ENCODE peak calls at places on chromosomes 2 and 18, in four cellular contexts. One of them, this sample, is unnamed.

GRCh38 chr2:45649855-45650806 is 1.3 kb upstream of the PRKCE start:
- DNase-seq in neural crest cell: peak
- DNase-seq in HFFc6: peak
- DNase-seq in endothelial cell of umbilical vein: peak
- DNase-seq in this sample: peak

GRCh38 chr2:28277466-28277865 is 115.2 kb upstream of the FOSL2 start:
- DNase-seq in neural crest cell: no peak
- DNase-seq in HFFc6: no peak
- DNase-seq in endothelial cell of umbilical vein: no peak
- DNase-seq in this sample: no peak

GRCh38 chr2:99821572-99822369 is 320.6 kb downstream of the AFF3 start:
- DNase-seq in neural crest cell: no peak
- DNase-seq in HFFc6: peak
- DNase-seq in endothelial cell of umbilical vein: peak
- DNase-seq in this sample: no peak

GRCh38 chr2:133167990-133168389 is 400.3 kb downstream of the NCKAP5 start:
- DNase-seq in neural crest cell: no peak
- DNase-seq in HFFc6: no peak
- DNase-seq in endothelial cell of umbilical vein: no peak
- DNase-seq in this sample: no peak

GRCh38 chr2:210169871-210170441 is 1.3 kb downstream of the KANSL1L start:
- DNase-seq in neural crest cell: no peak
- DNase-seq in HFFc6: peak
- DNase-seq in endothelial cell of umbilical vein: peak
- DNase-seq in this sample: no peak

GRCh38 chr2:197152451-197153228 is 157.9 kb downstream of the ANKRD44 start:
- DNase-seq in neural crest cell: no peak
- DNase-seq in HFFc6: peak
- DNase-seq in endothelial cell of umbilical vein: no peak
- DNase-seq in this sample: no peak

GRCh38 chr2:122927217-122927616 is 1097.9 kb upstream of the CNTNAP5 start:
- DNase-seq in neural crest cell: peak
- DNase-seq in HFFc6: no peak
- DNase-seq in endothelial cell of umbilical vein: no peak
- DNase-seq in this sample: no peak

GRCh38 chr2:165434865-165435500 is 34.5 kb upstream of the CSRNP3 start:
- DNase-seq in neural crest cell: no peak
- DNase-seq in HFFc6: no peak
- DNase-seq in endothelial cell of umbilical vein: no peak
- DNase-seq in this sample: no peak

GRCh38 chr18:37701967-37702366 is 136.4 kb upstream of the CELF4 start:
- DNase-seq in neural crest cell: no peak
- DNase-seq in HFFc6: no peak
- DNase-seq in endothelial cell of umbilical vein: no peak
- DNase-seq in this sample: no peak

GRCh38 chr2:122078451-122078850 is 323.0 kb downstream of the TSN start:
- DNase-seq in neural crest cell: no peak
- DNase-seq in HFFc6: no peak
- DNase-seq in endothelial cell of umbilical vein: no peak
- DNase-seq in this sample: no peak

GRCh38 chr2:12484536-12485115 is 232.1 kb upstream of the TRIB2 start:
- DNase-seq in neural crest cell: no peak
- DNase-seq in HFFc6: peak
- DNase-seq in endothelial cell of umbilical vein: peak
- DNase-seq in this sample: no peak

GRCh38 chr18:62018034-62018760 is 125.4 kb upstream of the RNF152 start:
- DNase-seq in neural crest cell: no peak
- DNase-seq in HFFc6: peak
- DNase-seq in endothelial cell of umbilical vein: no peak
- DNase-seq in this sample: no peak

GRCh38 chr2:85902496-85902895 is 13.7 kb upstream of the ST3GAL5 start:
- DNase-seq in neural crest cell: no peak
- DNase-seq in HFFc6: peak
- DNase-seq in endothelial cell of umbilical vein: no peak
- DNase-seq in this sample: no peak

GRCh38 chr2:180776924-180777323 is 203.5 kb upstream of the UBE2E3 start:
- DNase-seq in neural crest cell: no peak
- DNase-seq in HFFc6: peak
- DNase-seq in endothelial cell of umbilical vein: no peak
- DNase-seq in this sample: no peak

GRCh38 chr2:189548686-189549439 is 31.7 kb downstream of the SLC40A1 start:
- DNase-seq in neural crest cell: no peak
- DNase-seq in HFFc6: no peak
- DNase-seq in endothelial cell of umbilical vein: no peak
- DNase-seq in this sample: no peak

GRCh38 chr2:70730730-70731129 is 37.3 kb downstream of the ADD2 start:
- DNase-seq in neural crest cell: no peak
- DNase-seq in HFFc6: no peak
- DNase-seq in endothelial cell of umbilical vein: no peak
- DNase-seq in this sample: no peak

GRCh38 chr2:31429759-31430438 is 15.4 kb upstream of the XDH start:
- DNase-seq in neural crest cell: no peak
- DNase-seq in HFFc6: peak
- DNase-seq in endothelial cell of umbilical vein: no peak
- DNase-seq in this sample: no peak

GRCh38 chr2:31429040-31429439 is 14.5 kb upstream of the XDH start:
- DNase-seq in neural crest cell: no peak
- DNase-seq in HFFc6: no peak
- DNase-seq in endothelial cell of umbilical vein: no peak
- DNase-seq in this sample: no peak

GRCh38 chr2:31426096-31426495 is 11.6 kb upstream of the XDH start:
- DNase-seq in neural crest cell: no peak
- DNase-seq in HFFc6: no peak
- DNase-seq in endothelial cell of umbilical vein: no peak
- DNase-seq in this sample: no peak

GRCh38 chr2:31430439-31431165 is 16.1 kb upstream of the XDH start:
- DNase-seq in neural crest cell: no peak
- DNase-seq in HFFc6: no peak
- DNase-seq in endothelial cell of umbilical vein: no peak
- DNase-seq in this sample: no peak

DNA sequence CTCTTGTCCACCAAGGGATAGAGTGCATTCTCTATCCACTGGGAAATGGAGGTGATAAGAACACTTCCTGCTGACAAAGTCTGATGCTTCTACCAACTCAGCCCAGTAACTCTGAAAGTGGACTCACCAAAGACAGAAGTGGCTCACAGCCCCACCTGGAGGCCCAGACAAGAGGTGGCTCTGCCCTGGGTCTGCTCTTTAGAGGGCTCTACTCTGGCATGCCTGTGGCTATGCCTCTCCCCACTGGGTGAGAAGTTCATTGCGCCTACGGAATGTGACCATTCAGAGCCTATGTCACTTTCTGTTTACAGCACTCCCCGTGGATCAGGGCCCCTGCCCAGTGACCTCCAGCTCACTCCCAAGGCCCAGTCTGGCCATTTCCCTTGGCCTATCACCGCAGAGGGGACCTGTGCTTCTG is 13.5 kb upstream of the XDH start:
- DNase-seq in neural crest cell: no peak
- DNase-seq in HFFc6: peak
- DNase-seq in endothelial cell of umbilical vein: no peak
- DNase-seq in this sample: no peak
- TF ChIP-seq CTCF in neural crest cell: no peak
- TF ChIP-seq CTCF in HFFc6: peak
- TF ChIP-seq CTCF in endothelial cell of umbilical vein: no peak
- TF ChIP-seq CTCF in this sample: no peak

GRCh38 chr2:79929624-79930023 is 374.9 kb downstream of the LRRTM1 start:
- DNase-seq in neural crest cell: no peak
- DNase-seq in HFFc6: no peak
- DNase-seq in endothelial cell of umbilical vein: no peak
- DNase-seq in this sample: no peak
- TF ChIP-seq CTCF in neural crest cell: no peak
- TF ChIP-seq CTCF in HFFc6: no peak
- TF ChIP-seq CTCF in endothelial cell of umbilical vein: no peak
- TF ChIP-seq CTCF in this sample: no peak

GRCh38 chr2:30234180-30234971 is 3.0 kb downstream of the LBH start:
- DNase-seq in neural crest cell: no peak
- DNase-seq in HFFc6: peak
- DNase-seq in endothelial cell of umbilical vein: peak
- DNase-seq in this sample: no peak

GRCh38 chr2:30231726-30232026 is 342 bp downstream of the LBH start:
- DNase-seq in neural crest cell: no peak
- DNase-seq in HFFc6: no peak
- DNase-seq in endothelial cell of umbilical vein: no peak
- DNase-seq in this sample: no peak

GRCh38 chr2:30232801-30233130 is 1.4 kb downstream of the LBH start:
- DNase-seq in neural crest cell: no peak
- DNase-seq in HFFc6: no peak
- DNase-seq in endothelial cell of umbilical vein: no peak
- DNase-seq in this sample: no peak

GRCh38 chr2:30232027-30232800 is 880 bp downstream of the LBH start:
- DNase-seq in neural crest cell: peak
- DNase-seq in HFFc6: no peak
- DNase-seq in endothelial cell of umbilical vein: no peak
- DNase-seq in this sample: peak

DNA sequence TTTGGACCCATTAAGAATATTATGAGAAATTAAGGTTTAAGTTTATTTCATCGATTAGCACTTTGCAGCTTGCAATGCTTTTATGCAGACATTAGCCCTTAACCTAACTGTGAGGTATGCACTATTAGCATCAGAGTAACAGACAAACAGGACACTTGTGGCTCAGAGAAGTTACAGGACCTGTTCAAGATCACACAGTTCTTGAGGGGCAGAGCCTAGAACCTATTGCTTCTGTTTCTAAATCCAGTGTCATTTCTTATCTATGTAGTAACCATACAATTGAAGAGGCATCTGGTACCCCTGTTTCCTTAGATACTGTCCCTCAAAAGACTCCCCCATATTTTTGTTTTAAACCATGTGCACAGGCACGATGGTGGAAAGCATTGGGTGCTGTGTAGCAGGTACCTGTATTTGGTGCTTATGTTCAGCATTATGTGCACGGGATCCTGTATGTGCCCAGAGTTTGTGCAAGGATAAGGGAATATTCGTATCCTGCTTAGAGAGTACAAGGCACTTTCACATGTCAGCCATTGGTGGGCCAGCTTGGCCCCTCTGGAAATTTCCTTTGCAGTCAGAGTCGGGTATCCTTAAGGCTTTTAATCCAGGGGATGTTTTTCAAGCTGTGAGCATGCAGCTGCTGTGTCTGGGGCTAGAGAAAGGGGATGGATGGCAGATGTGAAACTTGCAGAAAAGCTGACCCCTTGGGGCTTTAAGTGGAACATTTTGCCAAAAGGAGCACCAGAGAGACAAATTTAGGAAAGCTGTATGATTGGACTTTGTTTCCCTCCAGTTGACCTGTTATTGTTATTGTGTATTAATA is 2.0 kb downstream of the LBH start:
- DNase-seq in neural crest cell: no peak
- DNase-seq in HFFc6: no peak
- DNase-seq in endothelial cell of umbilical vein: no peak
- DNase-seq in this sample: no peak
- TF ChIP-seq CTCF in neural crest cell: no peak
- TF ChIP-seq CTCF in HFFc6: peak
- TF ChIP-seq CTCF in endothelial cell of umbilical vein: no peak
- TF ChIP-seq CTCF in this sample: no peak

GRCh38 chr2:68362069-68362468 is 3.0 kb upstream of the PLEK start:
- DNase-seq in neural crest cell: peak
- DNase-seq in HFFc6: peak
- DNase-seq in endothelial cell of umbilical vein: peak
- DNase-seq in this sample: no peak

GRCh38 chr2:68356599-68357239 is 8.4 kb upstream of the PLEK start:
- DNase-seq in neural crest cell: no peak
- DNase-seq in HFFc6: no peak
- DNase-seq in endothelial cell of umbilical vein: no peak
- DNase-seq in this sample: no peak

GRCh38 chr2:68357608-68358337 is 7.3 kb upstream of the PLEK start:
- DNase-seq in neural crest cell: no peak
- DNase-seq in HFFc6: peak
- DNase-seq in endothelial cell of umbilical vein: peak
- DNase-seq in this sample: no peak

GRCh38 chr2:68362749-68363148 is 2.3 kb upstream of the PLEK start:
- DNase-seq in neural crest cell: no peak
- DNase-seq in HFFc6: no peak
- DNase-seq in endothelial cell of umbilical vein: no peak
- DNase-seq in this sample: no peak

DNA sequence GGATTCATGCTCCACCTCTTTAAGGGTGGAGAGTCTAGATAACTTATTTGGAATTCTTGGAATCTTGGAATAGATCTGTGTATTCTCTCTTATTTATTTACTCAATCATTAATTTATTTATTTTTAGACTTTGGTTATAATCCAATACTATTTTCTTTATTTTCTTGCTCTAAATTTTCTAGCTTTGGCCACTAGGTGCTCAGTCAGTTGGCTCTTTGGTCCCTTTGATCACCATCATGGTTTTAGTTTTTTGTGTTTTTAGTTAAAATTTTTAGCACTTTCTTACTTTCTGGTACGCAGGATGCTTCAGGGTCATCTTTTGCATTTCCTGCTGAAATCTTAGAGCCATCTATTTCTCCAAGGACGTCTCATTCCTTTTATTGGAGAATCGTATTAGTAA is 5.2 kb upstream of the PLEK start:
- DNase-seq in neural crest cell: no peak
- DNase-seq in HFFc6: no peak
- DNase-seq in endothelial cell of umbilical vein: no peak
- DNase-seq in this sample: no peak
- TF ChIP-seq CTCF in neural crest cell: peak
- TF ChIP-seq CTCF in HFFc6: peak
- TF ChIP-seq CTCF in endothelial cell of umbilical vein: no peak
- TF ChIP-seq CTCF in this sample: peak

GRCh38 chr2:1136071-1136470 is 185.4 kb downstream of the SNTG2 start:
- DNase-seq in neural crest cell: no peak
- DNase-seq in HFFc6: no peak
- DNase-seq in endothelial cell of umbilical vein: no peak
- DNase-seq in this sample: no peak
- TF ChIP-seq CTCF in neural crest cell: peak
- TF ChIP-seq CTCF in HFFc6: peak
- TF ChIP-seq CTCF in endothelial cell of umbilical vein: no peak
- TF ChIP-seq CTCF in this sample: no peak